ENCODE peak calls at places on chromosome 14, in eight cellular contexts. M is Kasumi-1, D is GM04503, F is H7, Q is cortex of kidney, G is H1, B is AG20443, O is amniotic epithelial cell. N is an unnamed sample.

GRCh38 chr14:101628975-101629374 is 67.7 kb downstream of the DIO3 start:
- DNase-seq in M (no peak), D (no peak), F (no peak), Q (no peak), G (no peak), B (no peak), O (no peak), N (no peak)

GRCh38 chr14:28097585-28097984 is 669.0 kb upstream of the FOXG1 start:
- DNase-seq in M (no peak), D (no peak), F (no peak), Q (no peak), G (no peak), B (no peak), O (no peak), N (no peak)

GRCh38 chr14:98114122-98114895 is 1157.7 kb downstream of the BCL11B start:
- DNase-seq in M (no peak), D (no peak), F (no peak), Q (no peak), G (no peak), B (no peak), O (no peak), N (no peak)

GRCh38 chr14:22803575-22803974 is 11.7 kb downstream of the SLC7A7 start:
- DNase-seq in M (no peak), D (no peak), F (no peak), Q (no peak), G (no peak), B (no peak), O (no peak), N (no peak)

GRCh38 chr14:54691525-54692260 is 124.8 kb downstream of the SAMD4A start:
- DNase-seq in M (peak), D (no peak), F (peak), Q (no peak), G (peak), B (peak), O (peak), N (peak)

GRCh38 chr14:105941226-105942166 is 415.1 kb downstream of the TMEM121 start:
- DNase-seq in M (no peak), D (no peak), F (no peak), Q (no peak), G (no peak), B (no peak), O (no peak), N (no peak)

GRCh38 chr14:44385906-44386305 is 121.2 kb downstream of the FSCB start:
- DNase-seq in M (no peak), D (no peak), F (no peak), Q (no peak), G (no peak), B (no peak), O (no peak), N (no peak)

GRCh38 chr14:89701079-89702043 is 253.2 kb downstream of the EFCAB11 start:
- DNase-seq in M (peak), D (peak), F (peak), Q (peak), G (peak), B (peak), O (peak), N (peak)

GRCh38 chr14:45698462-45699134 is 445.6 kb upstream of the MIS18BP1 start:
- DNase-seq in M (no peak), D (no peak), F (no peak), Q (no peak), G (no peak), B (no peak), O (no peak), N (no peak)

GRCh38 chr14:86481105-86481504 is 951.2 kb downstream of the FLRT2 start:
- DNase-seq in M (no peak), D (no peak), F (no peak), Q (no peak), G (no peak), B (no peak), O (peak), N (no peak)

GRCh38 chr14:22285991-22286390 is 303.0 kb downstream of the DAD1 start:
- DNase-seq in M (no peak), D (no peak), F (no peak), Q (no peak), G (no peak), B (no peak), O (no peak), N (no peak)

GRCh38 chr14:65302571-65303184 is 109.9 kb upstream of the FUT8 start:
- DNase-seq in M (no peak), D (no peak), F (no peak), Q (no peak), G (no peak), B (peak), O (peak), N (no peak)

GRCh38 chr14:57382283-57382682 is 8.1 kb upstream of the NAA30 start:
- DNase-seq in M (no peak), D (peak), F (no peak), Q (no peak), G (no peak), B (peak), O (peak), N (no peak)

GRCh38 chr14:100304825-100305445 is 1.3 kb downstream of the SLC25A29 start:
- DNase-seq in M (peak), D (no peak), F (peak), Q (no peak), G (peak), B (peak), O (peak), N (no peak)

GRCh38 chr14:57326253-57326652 is 57.5 kb downstream of the AP5M1 start:
- DNase-seq in M (no peak), D (no peak), F (no peak), Q (no peak), G (no peak), B (no peak), O (no peak), N (no peak)

GRCh38 chr14:55103005-55103640 is 25.9 kb upstream of the LGALS3 start:
- DNase-seq in M (no peak), D (peak), F (peak), Q (no peak), G (peak), B (peak), O (peak), N (no peak)

GRCh38 chr14:54050759-54051158 is 94.1 kb upstream of the BMP4 start:
- DNase-seq in M (no peak), D (no peak), F (no peak), Q (no peak), G (no peak), B (no peak), O (no peak), N (no peak)

GRCh38 chr14:58954874-58955273 is 233.6 kb upstream of the DAAM1 start:
- DNase-seq in M (peak), D (no peak), F (no peak), Q (no peak), G (no peak), B (no peak), O (no peak), N (no peak)

GRCh38 chr14:44081146-44081545 is 425.9 kb downstream of the FSCB start:
- DNase-seq in M (no peak), D (no peak), F (no peak), Q (no peak), G (no peak), B (no peak), O (no peak), N (no peak)

GRCh38 chr14:99189201-99189801 is 82.7 kb downstream of the BCL11B start:
- DNase-seq in M (no peak), D (no peak), F (no peak), Q (no peak), G (no peak), B (no peak), O (no peak), N (no peak)

GRCh38 chr14:39946796-39947195 is 514.6 kb upstream of the FBXO33 start:
- DNase-seq in M (no peak), D (no peak), F (no peak), Q (no peak), G (no peak), B (no peak), O (no peak), N (no peak)

GRCh38 chr14:22820731-22821130 is 5.5 kb upstream of the SLC7A7 start:
- DNase-seq in M (no peak), D (no peak), F (no peak), Q (no peak), G (no peak), B (no peak), O (peak), N (no peak)